ENCODE peak calls at places on chromosomes 4 and X, in four cellular contexts. Z is GM04503; M is GM10248; U is central memory CD4-positive, alpha-beta T cell. J is an unnamed sample.

GRCh38 chrX:22196151-22196550 is 76.6 kb upstream of the CBLL2 start:
- DNase-seq in M (no peak), U (no peak), Z (peak), J (no peak)

GRCh38 chr4:75512336-75513211 is 1.6 kb downstream of the RCHY1 start:
- DNase-seq in M (peak), Z (peak), U (no peak), J (peak)

GRCh38 chr4:173990126-173990878 is 293.2 kb downstream of the FBXO8 start:
- DNase-seq in U (no peak), Z (peak), M (no peak), J (peak)

GRCh38 chr4:174096456-174096855 is 187.0 kb downstream of the FBXO8 start:
- DNase-seq in U (no peak), Z (no peak), M (no peak), J (no peak)

GRCh38 chrX:66013195-66013816 is 26.6 kb downstream of the VSIG4 start:
- DNase-seq in Z (no peak), M (no peak), U (no peak), J (no peak)

GRCh38 chr4:87961993-87962791 is 13.3 kb upstream of the SPP1 start:
- DNase-seq in Z (no peak), U (no peak), M (no peak), J (no peak)

GRCh38 chrX:153900806-153901752 is 3.4 kb upstream of the AVPR2 start:
- DNase-seq in U (peak), Z (peak), M (peak), J (peak)

GRCh38 chr4:149980941-149981340 is 97.3 kb upstream of the DCLK2 start:
- DNase-seq in Z (no peak), U (peak), M (peak), J (peak)

GRCh38 chrX:136138939-136139338 is 8.4 kb upstream of the FHL1 start:
- DNase-seq in M (no peak), Z (no peak), U (no peak), J (no peak)

GRCh38 chr4:138835833-138836521 is 179.6 kb upstream of the NOCT start:
- DNase-seq in Z (no peak), U (no peak), M (no peak), J (no peak)

GRCh38 chrX:27981349-27981748 is at the start of gene DCAF8L1:
- DNase-seq in M (no peak), U (no peak), Z (no peak), J (no peak)